ENCODE peak calls at places on chromosome 20, in four cellular contexts. V is esophagus squamous epithelium, R is germinal center, L is T follicular helper cell. N is an unnamed sample.

GRCh38 chr20:34709836-34710567 is 5.9 kb downstream of the TP53INP2 start:
- DNase-seq in V (no peak), L (peak), R (peak), N (peak)

GRCh38 chr20:22861231-22861980 is 173.7 kb upstream of the SSTR4 start:
- DNase-seq in V (no peak), R (no peak), L (no peak), N (no peak)

GRCh38 chr20:33859157-33859695 is 48.1 kb downstream of the CHMP4B start:
- DNase-seq in R (no peak), L (no peak), V (no peak), N (no peak)

GRCh38 chr20:2578430-2579192 is 42.2 kb downstream of the TMC2 start:
- DNase-seq in V (no peak), L (no peak), R (no peak), N (no peak)

GRCh38 chr20:62880935-62881661 is 19.5 kb upstream of the TCFL5 start:
- DNase-seq in R (no peak), V (no peak), L (no peak), N (no peak)

GRCh38 chr20:36235892-36236785 is at the start of gene AAR2:
- DNase-seq in V (no peak), R (peak), L (peak), N (peak)

GRCh38 chr20:3890999-3891929 is 2.1 kb downstream of the PANK2 start:
- DNase-seq in L (no peak), V (no peak), R (peak), N (no peak)

GRCh38 chr20:45341939-45342862 is 6.0 kb downstream of the SDC4 start:
- DNase-seq in V (no peak), R (no peak), L (no peak), N (peak)

GRCh38 chr20:19668406-19668805 is 89.7 kb upstream of the RIN2 start:
- DNase-seq in V (no peak), R (no peak), L (no peak), N (no peak)

GRCh38 chr20:6079011-6079410 is 25.2 kb upstream of the LRRN4 start:
- DNase-seq in R (no peak), L (no peak), V (no peak), N (no peak)